ENCODE peak calls at places on chromosomes 11 and 22, in six cellular contexts. One of them, this sample, is unnamed.

GRCh38 chr22:46971141-46971775 is 208.8 kb downstream of the TBC1D22A start:
- DNase-seq in Peyer's patch: no peak
- DNase-seq in GM12891: no peak
- DNase-seq in breast epithelium: no peak
- DNase-seq in H1: no peak
- DNase-seq in stomach: no peak
- DNase-seq in this sample: no peak

GRCh38 chr11:60631939-60632338 is 67.5 kb upstream of the MS4A8 start:
- DNase-seq in Peyer's patch: no peak
- DNase-seq in GM12891: no peak
- DNase-seq in breast epithelium: no peak
- DNase-seq in H1: no peak
- DNase-seq in stomach: no peak
- DNase-seq in this sample: peak; percentile 13

GRCh38 chr11:75966546-75967287 is 151.7 kb downstream of the UVRAG start:
- DNase-seq in Peyer's patch: no peak
- DNase-seq in GM12891: peak; percentile 4
- DNase-seq in breast epithelium: no peak
- DNase-seq in H1: no peak
- DNase-seq in stomach: no peak
- DNase-seq in this sample: no peak

GRCh38 chr11:32414925-32415324 is 20.4 kb downstream of the WT1 start:
- DNase-seq in Peyer's patch: no peak
- DNase-seq in GM12891: no peak
- DNase-seq in breast epithelium: no peak
- DNase-seq in H1: no peak
- DNase-seq in stomach: no peak
- DNase-seq in this sample: no peak

GRCh38 chr11:61021661-61022212 is 50.3 kb downstream of the CD6 start:
- DNase-seq in Peyer's patch: peak; percentile 75
- DNase-seq in GM12891: no peak
- DNase-seq in breast epithelium: peak; percentile 69
- DNase-seq in H1: peak; percentile 89
- DNase-seq in stomach: peak; percentile 91
- DNase-seq in this sample: no peak

GRCh38 chr11:126339866-126340434 is 15.5 kb upstream of the ST3GAL4 start:
- DNase-seq in Peyer's patch: no peak
- DNase-seq in GM12891: no peak
- DNase-seq in breast epithelium: no peak
- DNase-seq in H1: no peak
- DNase-seq in stomach: peak; percentile 66
- DNase-seq in this sample: no peak

GRCh38 chr11:121630041-121630440 is 177.3 kb upstream of the SORL1-AS1 start:
- DNase-seq in Peyer's patch: no peak
- DNase-seq in GM12891: no peak
- DNase-seq in breast epithelium: no peak
- DNase-seq in H1: no peak
- DNase-seq in stomach: no peak
- DNase-seq in this sample: no peak

GRCh38 chr11:78943841-78944240 is 369.2 kb upstream of the NARS2 start:
- DNase-seq in Peyer's patch: no peak
- DNase-seq in GM12891: no peak
- DNase-seq in breast epithelium: no peak
- DNase-seq in H1: no peak
- DNase-seq in stomach: no peak
- DNase-seq in this sample: no peak

GRCh38 chr11:30314625-30315024 is 8.3 kb upstream of the ARL14EP start:
- DNase-seq in Peyer's patch: no peak
- DNase-seq in GM12891: no peak
- DNase-seq in breast epithelium: no peak
- DNase-seq in H1: no peak
- DNase-seq in stomach: no peak
- DNase-seq in this sample: no peak

GRCh38 chr11:57903441-57904123 is 120.1 kb upstream of the OR9Q1 start:
- DNase-seq in Peyer's patch: peak; percentile 84
- DNase-seq in GM12891: peak; percentile 8
- DNase-seq in breast epithelium: peak; percentile 74
- DNase-seq in H1: no peak
- DNase-seq in stomach: peak; percentile 49
- DNase-seq in this sample: no peak

GRCh38 chr11:111796696-111797095 is 30.5 kb upstream of the PPP2R1B start:
- DNase-seq in Peyer's patch: no peak
- DNase-seq in GM12891: no peak
- DNase-seq in breast epithelium: no peak
- DNase-seq in H1: no peak
- DNase-seq in stomach: no peak
- DNase-seq in this sample: no peak

GRCh38 chr11:832529-833113 is at the start of gene CD151:
- DNase-seq in Peyer's patch: no peak
- DNase-seq in GM12891: no peak
- DNase-seq in breast epithelium: no peak
- DNase-seq in H1: peak; percentile 83
- DNase-seq in stomach: peak; percentile 73
- DNase-seq in this sample: no peak

GRCh38 chr22:36922097-36922608 is 8.7 kb downstream of the CSF2RB start:
- DNase-seq in Peyer's patch: no peak
- DNase-seq in GM12891: no peak
- DNase-seq in breast epithelium: no peak
- DNase-seq in H1: no peak
- DNase-seq in stomach: no peak
- DNase-seq in this sample: no peak

GRCh38 chr11:64627371-64627770 is 36.4 kb downstream of the SLC22A12 start:
- DNase-seq in Peyer's patch: no peak
- DNase-seq in GM12891: no peak
- DNase-seq in breast epithelium: no peak
- DNase-seq in H1: no peak
- DNase-seq in stomach: no peak
- DNase-seq in this sample: no peak

GRCh38 chr11:68905421-68906360 is 2.0 kb downstream of the IGHMBP2 start:
- DNase-seq in Peyer's patch: no peak
- DNase-seq in GM12891: no peak
- DNase-seq in breast epithelium: peak; percentile 65
- DNase-seq in H1: no peak
- DNase-seq in stomach: no peak
- DNase-seq in this sample: no peak

GRCh38 chr11:106594751-106595351 is 423.4 kb downstream of the GUCY1A2 start:
- DNase-seq in Peyer's patch: no peak
- DNase-seq in GM12891: no peak
- DNase-seq in breast epithelium: no peak
- DNase-seq in H1: no peak
- DNase-seq in stomach: no peak
- DNase-seq in this sample: no peak

GRCh38 chr11:45436966-45437365 is 150.8 kb upstream of the SYT13 start:
- DNase-seq in Peyer's patch: no peak
- DNase-seq in GM12891: no peak
- DNase-seq in breast epithelium: no peak
- DNase-seq in H1: no peak
- DNase-seq in stomach: no peak
- DNase-seq in this sample: no peak

GRCh38 chr11:29280452-29280851 is 736.4 kb downstream of the KCNA4 start:
- DNase-seq in Peyer's patch: no peak
- DNase-seq in GM12891: no peak
- DNase-seq in breast epithelium: no peak
- DNase-seq in H1: no peak
- DNase-seq in stomach: no peak
- DNase-seq in this sample: no peak

GRCh38 chr22:49298834-49299750 is 528.6 kb downstream of the BRD1 start:
- DNase-seq in Peyer's patch: peak; percentile 25
- DNase-seq in GM12891: no peak
- DNase-seq in breast epithelium: peak; percentile 24
- DNase-seq in H1: peak; percentile 29
- DNase-seq in stomach: peak; percentile 15
- DNase-seq in this sample: no peak

GRCh38 chr11:84817998-84818397 is 809.1 kb downstream of the DLG2 start:
- DNase-seq in Peyer's patch: no peak
- DNase-seq in GM12891: no peak
- DNase-seq in breast epithelium: no peak
- DNase-seq in H1: no peak
- DNase-seq in stomach: no peak
- DNase-seq in this sample: no peak

GRCh38 chr11:123166095-123166559 is 28.9 kb downstream of the CLMP start:
- DNase-seq in Peyer's patch: peak; percentile 61
- DNase-seq in GM12891: no peak
- DNase-seq in breast epithelium: no peak
- DNase-seq in H1: peak; percentile 88
- DNase-seq in stomach: no peak
- DNase-seq in this sample: no peak

GRCh38 chr11:61335355-61335710 is 2.3 kb downstream of the TKFC start:
- DNase-seq in Peyer's patch: peak; percentile 45
- DNase-seq in GM12891: no peak
- DNase-seq in breast epithelium: no peak
- DNase-seq in H1: no peak
- DNase-seq in stomach: no peak
- DNase-seq in this sample: no peak

GRCh38 chr11:64580387-64580786 is 10.6 kb upstream of the SLC22A12 start:
- DNase-seq in Peyer's patch: peak; percentile 34
- DNase-seq in GM12891: no peak
- DNase-seq in breast epithelium: no peak
- DNase-seq in H1: no peak
- DNase-seq in stomach: no peak
- DNase-seq in this sample: no peak

GRCh38 chr11:111413849-111414248 is 34.8 kb upstream of the POU2AF1 start:
- DNase-seq in Peyer's patch: no peak
- DNase-seq in GM12891: no peak
- DNase-seq in breast epithelium: no peak
- DNase-seq in H1: no peak
- DNase-seq in stomach: no peak
- DNase-seq in this sample: no peak

GRCh38 chr22:45731798-45732495 is 60.3 kb downstream of the ATXN10 start:
- DNase-seq in Peyer's patch: no peak
- DNase-seq in GM12891: no peak
- DNase-seq in breast epithelium: no peak
- DNase-seq in H1: no peak
- DNase-seq in stomach: no peak
- DNase-seq in this sample: no peak
- TF ChIP-seq POLR2A in Peyer's patch: no peak
- TF ChIP-seq POLR2A in GM12891: no peak
- TF ChIP-seq POLR2A in breast epithelium: no peak
- TF ChIP-seq POLR2A in H1: no peak
- TF ChIP-seq POLR2A in stomach: no peak
- TF ChIP-seq POLR2A in this sample: no peak

GRCh38 chr11:86116386-86116726 is 47.5 kb upstream of the PICALM start:
- DNase-seq in Peyer's patch: no peak
- DNase-seq in GM12891: peak; percentile 31
- DNase-seq in breast epithelium: no peak
- DNase-seq in H1: no peak
- DNase-seq in stomach: no peak
- DNase-seq in this sample: peak; percentile 77
- TF ChIP-seq POLR2A in Peyer's patch: no peak
- TF ChIP-seq POLR2A in GM12891: peak; percentile 35
- TF ChIP-seq POLR2A in breast epithelium: no peak
- TF ChIP-seq POLR2A in H1: no peak
- TF ChIP-seq POLR2A in stomach: no peak
- TF ChIP-seq POLR2A in this sample: no peak

GRCh38 chr11:59559886-59560285 is 48.5 kb downstream of the OR4D9 start:
- DNase-seq in Peyer's patch: no peak
- DNase-seq in GM12891: no peak
- DNase-seq in breast epithelium: no peak
- DNase-seq in H1: no peak
- DNase-seq in stomach: no peak
- DNase-seq in this sample: no peak

GRCh38 chr11:59562292-59562691 is 51.0 kb downstream of the OR4D9 start:
- DNase-seq in Peyer's patch: no peak
- DNase-seq in GM12891: no peak
- DNase-seq in breast epithelium: no peak
- DNase-seq in H1: no peak
- DNase-seq in stomach: no peak
- DNase-seq in this sample: no peak

GRCh38 chr11:59557940-59558643 is 46.8 kb downstream of the OR4D9 start:
- DNase-seq in Peyer's patch: no peak
- DNase-seq in GM12891: no peak
- DNase-seq in breast epithelium: no peak
- DNase-seq in H1: no peak
- DNase-seq in stomach: no peak
- DNase-seq in this sample: no peak

GRCh38 chr11:59560702-59561469 is 49.5 kb downstream of the OR4D9 start:
- DNase-seq in Peyer's patch: peak; percentile 87
- DNase-seq in GM12891: peak; percentile 67
- DNase-seq in breast epithelium: peak; percentile 82
- DNase-seq in H1: peak; percentile 76
- DNase-seq in stomach: peak; percentile 86
- DNase-seq in this sample: peak; percentile 51

DNA sequence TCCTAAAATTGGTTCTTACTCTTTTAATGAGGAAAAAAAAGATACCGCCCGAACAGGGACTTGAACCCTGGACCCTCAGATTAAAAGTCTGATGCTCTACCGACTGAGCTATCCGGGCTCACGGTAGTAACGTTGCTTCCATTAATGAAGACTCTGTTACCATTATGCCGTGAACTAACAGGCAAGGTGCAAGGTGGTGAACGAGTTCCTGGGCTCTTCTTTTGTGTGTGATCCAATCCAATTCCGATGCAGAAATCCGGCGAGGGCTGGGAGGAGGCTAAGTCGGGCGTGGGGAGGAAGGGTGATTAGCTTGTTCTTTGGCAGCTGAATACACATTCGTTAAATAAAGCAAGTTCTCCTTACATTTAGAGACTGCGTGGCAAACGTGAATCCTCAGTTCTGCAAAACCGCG is 49.0 kb downstream of the OR4D9 start:
- DNase-seq in Peyer's patch: no peak
- DNase-seq in GM12891: peak; percentile 41
- DNase-seq in breast epithelium: peak; percentile 62
- DNase-seq in H1: peak; percentile 97
- DNase-seq in stomach: peak; percentile 65
- DNase-seq in this sample: peak; percentile 93
- TF ChIP-seq POLR2A in Peyer's patch: no peak
- TF ChIP-seq POLR2A in GM12891: peak; percentile 60
- TF ChIP-seq POLR2A in breast epithelium: no peak
- TF ChIP-seq POLR2A in H1: no peak
- TF ChIP-seq POLR2A in stomach: no peak
- TF ChIP-seq POLR2A in this sample: no peak

DNA sequence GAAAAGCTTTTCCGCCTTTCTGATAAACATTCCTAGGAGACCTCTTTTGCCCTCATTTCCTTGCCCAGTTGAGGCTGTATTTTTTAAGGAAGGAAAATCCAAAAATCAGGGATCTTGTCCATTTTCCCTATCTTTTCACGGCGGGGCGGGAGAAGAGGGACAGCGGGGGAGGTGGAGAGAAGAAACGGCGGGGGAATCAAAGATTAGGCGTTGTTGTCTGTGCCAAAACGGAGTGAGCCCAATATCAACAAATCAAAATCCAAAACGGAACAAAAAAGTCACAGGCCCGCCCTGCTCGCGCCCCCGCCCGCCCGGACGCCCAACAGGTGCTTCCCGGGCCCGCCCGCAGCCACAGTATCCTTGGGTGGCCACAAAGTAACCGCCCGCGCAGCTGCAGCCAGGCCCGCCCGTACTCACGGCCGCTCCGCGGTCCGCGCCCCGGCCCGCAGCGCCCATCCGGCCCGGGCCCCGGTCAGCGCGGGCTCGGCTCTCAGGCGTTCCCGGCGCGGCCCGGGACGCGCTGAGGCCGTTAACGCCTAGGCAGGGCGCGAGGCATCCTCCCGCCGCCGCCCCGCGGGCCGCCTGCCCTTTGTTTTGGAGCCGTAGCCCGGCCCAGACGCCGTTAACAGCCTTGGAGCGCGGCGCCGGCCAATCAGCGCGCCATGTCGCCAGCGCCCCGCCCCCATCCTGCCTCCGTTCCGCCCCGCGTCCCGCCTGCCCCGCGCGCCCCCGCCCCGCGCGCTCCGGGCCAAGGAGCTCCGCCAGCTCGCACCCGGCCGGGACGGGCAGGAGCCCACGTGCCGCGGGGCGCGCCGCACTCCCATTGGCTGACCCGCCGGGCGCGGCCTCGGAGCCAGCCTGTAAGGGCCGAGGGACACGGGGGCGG is at the start of gene YPEL1:
- DNase-seq in Peyer's patch: peak; percentile 98
- DNase-seq in GM12891: peak; percentile 98
- DNase-seq in breast epithelium: peak; percentile 96
- DNase-seq in H1: peak; percentile 98
- DNase-seq in stomach: peak; percentile 98
- DNase-seq in this sample: peak; percentile 45
- TF ChIP-seq POLR2A in Peyer's patch: peak; percentile 74
- TF ChIP-seq POLR2A in GM12891: no peak
- TF ChIP-seq POLR2A in breast epithelium: no peak
- TF ChIP-seq POLR2A in H1: peak; percentile 91
- TF ChIP-seq POLR2A in stomach: peak; percentile 29
- TF ChIP-seq POLR2A in this sample: peak; percentile 86